ENCODE peak calls at places on chromosomes 12 and 14, in ten cellular contexts. K is BE2C; R is CD8-positive, alpha-beta T cell; U is brain microvascular endothelial cell; S is heart right ventricle; L is epithelial cell of esophagus; V is HCT116; Y is stomach; Z is ovary; N is Panc1. Q is an unnamed sample.

GRCh38 chr14:41302776-41303175 is 303.9 kb upstream of the LRFN5 start:
- DNase-seq in K (no peak), R (no peak), U (no peak), S (no peak), L (no peak), V (no peak), Y (no peak), Z (no peak), N (no peak), Q (no peak)

GRCh38 chr12:127619869-127620769 is 646.9 kb upstream of the TMEM132C start:
- DNase-seq in K (no peak), R (no peak), U (no peak), S (no peak), L (no peak), V (no peak), Y (no peak), Z (no peak), N (no peak), Q (no peak)

GRCh38 chr14:72898448-72898847 is 4.5 kb upstream of the DPF3 start:
- DNase-seq in K (no peak), R (no peak), U (no peak), S (no peak), L (no peak), V (no peak), Y (no peak), Z (no peak), N (no peak), Q (no peak)

GRCh38 chr14:81400852-81401251 is 728 bp upstream of the STON2 start:
- DNase-seq in K (peak; percentile 59), R (no peak), U (peak; percentile 81), S (peak; percentile 19), L (peak; percentile 98), V (peak; percentile 54), Y (peak; percentile 42), Z (no peak), N (no peak), Q (peak; percentile 35)

GRCh38 chr12:113318900-113319628 is 15.8 kb downstream of the SLC8B1 start:
- DNase-seq in K (no peak), R (no peak), U (no peak), S (no peak), L (no peak), V (no peak), Y (no peak), Z (no peak), N (no peak), Q (no peak)

GRCh38 chr12:116565963-116566362 is 6.8 kb downstream of the MAP1LC3B2 start:
- DNase-seq in K (no peak), R (no peak), U (no peak), S (no peak), L (peak; percentile 80), V (no peak), Y (no peak), Z (no peak), N (no peak), Q (no peak)

GRCh38 chr12:11085419-11085818 is 6.7 kb downstream of the TAS2R43 start:
- DNase-seq in K (no peak), R (no peak), U (no peak), S (no peak), L (no peak), V (no peak), Y (no peak), Z (no peak), N (no peak), Q (no peak)

GRCh38 chr12:1373887-1374286 is 220.5 kb downstream of the FBXL14 start:
- DNase-seq in K (no peak), R (no peak), U (no peak), S (no peak), L (no peak), V (no peak), Y (no peak), Z (no peak), N (no peak), Q (no peak)

GRCh38 chr12:89353823-89354629 is 1.7 kb upstream of the DUSP6 start:
- DNase-seq in K (peak; percentile 37), R (peak; percentile 47), U (peak; percentile 51), S (peak; percentile 81), L (peak; percentile 85), V (peak; percentile 73), Y (peak; percentile 86), Z (peak; percentile 71), N (no peak), Q (peak; percentile 90)

GRCh38 chr12:9792961-9793617 is 32.4 kb upstream of the CD69 start:
- DNase-seq in K (no peak), R (no peak), U (peak; percentile 66), S (no peak), L (peak; percentile 41), V (no peak), Y (no peak), Z (no peak), N (no peak), Q (no peak)

GRCh38 chr12:52007982-52008510 is 1.3 kb downstream of the TAMALIN start:
- DNase-seq in K (no peak), R (no peak), U (no peak), S (no peak), L (no peak), V (no peak), Y (no peak), Z (no peak), N (no peak), Q (no peak)

GRCh38 chr14:65128096-65128495 is 25.8 kb upstream of the MAX start:
- DNase-seq in K (no peak), R (no peak), U (no peak), S (no peak), L (no peak), V (no peak), Y (no peak), Z (no peak), N (no peak), Q (no peak)

GRCh38 chr12:79407671-79408622 is 282.8 kb downstream of the PAWR start:
- DNase-seq in K (peak; percentile 47), R (no peak), U (peak; percentile 90), S (peak; percentile 37), L (peak; percentile 86), V (peak; percentile 63), Y (peak; percentile 57), Z (peak; percentile 51), N (peak; percentile 64), Q (peak; percentile 53)

GRCh38 chr12:110869035-110869434 is 22.2 kb downstream of the CCDC63 start:
- DNase-seq in K (no peak), R (no peak), U (no peak), S (no peak), L (no peak), V (no peak), Y (no peak), Z (no peak), N (no peak), Q (no peak)

GRCh38 chr14:54117924-54118323 is 161.3 kb upstream of the BMP4 start:
- DNase-seq in K (no peak), R (no peak), U (no peak), S (no peak), L (no peak), V (no peak), Y (no peak), Z (no peak), N (no peak), Q (no peak)

GRCh38 chr14:75292886-75293285 is 14.3 kb downstream of the FOS start:
- DNase-seq in K (no peak), R (no peak), U (no peak), S (no peak), L (no peak), V (no peak), Y (no peak), Z (no peak), N (no peak), Q (no peak)

GRCh38 chr14:83004456-83005006 is 1470.9 kb upstream of the SEL1L start:
- DNase-seq in K (no peak), R (no peak), U (no peak), S (no peak), L (no peak), V (no peak), Y (no peak), Z (no peak), N (no peak), Q (no peak)

GRCh38 chr14:82999802-83000201 is 1466.1 kb upstream of the SEL1L start:
- DNase-seq in K (no peak), R (no peak), U (no peak), S (no peak), L (peak; percentile 17), V (no peak), Y (no peak), Z (no peak), N (no peak), Q (no peak)
- TF ChIP-seq CTCF in K (peak; percentile 11), R (no peak), U (peak; percentile 47), S (no peak), L (peak; percentile 47), V (no peak), Y (no peak), Z (no peak), N (no peak), Q (peak; percentile 21)

DNA sequence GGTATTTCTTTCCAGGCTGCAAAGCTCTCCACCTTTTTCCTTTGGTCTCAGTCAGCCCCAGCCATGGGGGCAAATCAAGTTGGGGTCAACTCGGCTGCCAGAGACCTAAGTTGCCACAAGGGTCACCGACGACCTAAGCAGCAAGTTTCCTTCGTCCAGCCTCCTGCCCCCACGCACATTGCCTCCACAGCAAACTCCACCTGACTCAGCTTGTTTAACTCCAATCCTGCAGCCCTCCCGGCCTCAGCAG is 767 bp upstream of the KCNMB4 start:
- DNase-seq in K (no peak), R (no peak), U (no peak), S (no peak), L (no peak), V (no peak), Y (no peak), Z (no peak), N (no peak), Q (no peak)
- H3K4me3 ChIP-seq in K (peak overlapping the region; percentile 71), R (peak overlapping the region; percentile 61), U (peak overlapping the region; percentile 76), S (peak overlapping the region; percentile 66), L (peak overlapping the region; percentile 52), V (peak overlapping the region; percentile 56), Y (peak overlapping the region; percentile 66), Z (peak overlapping the region; percentile 65), N (peak overlapping the region; percentile 55), Q (peak overlapping the region; percentile 93)

GRCh38 chr12:95790912-95791849 is 617 bp upstream of the NTN4 start:
- DNase-seq in K (no peak), R (no peak), U (no peak), S (peak; percentile 33), L (peak; percentile 45), V (no peak), Y (no peak), Z (peak; percentile 56), N (no peak), Q (peak; percentile 56)
- TF ChIP-seq CTCF in K (no peak), R (no peak), U (no peak), S (no peak), L (no peak), V (no peak), Y (no peak), Z (no peak), N (no peak), Q (no peak)

DNA sequence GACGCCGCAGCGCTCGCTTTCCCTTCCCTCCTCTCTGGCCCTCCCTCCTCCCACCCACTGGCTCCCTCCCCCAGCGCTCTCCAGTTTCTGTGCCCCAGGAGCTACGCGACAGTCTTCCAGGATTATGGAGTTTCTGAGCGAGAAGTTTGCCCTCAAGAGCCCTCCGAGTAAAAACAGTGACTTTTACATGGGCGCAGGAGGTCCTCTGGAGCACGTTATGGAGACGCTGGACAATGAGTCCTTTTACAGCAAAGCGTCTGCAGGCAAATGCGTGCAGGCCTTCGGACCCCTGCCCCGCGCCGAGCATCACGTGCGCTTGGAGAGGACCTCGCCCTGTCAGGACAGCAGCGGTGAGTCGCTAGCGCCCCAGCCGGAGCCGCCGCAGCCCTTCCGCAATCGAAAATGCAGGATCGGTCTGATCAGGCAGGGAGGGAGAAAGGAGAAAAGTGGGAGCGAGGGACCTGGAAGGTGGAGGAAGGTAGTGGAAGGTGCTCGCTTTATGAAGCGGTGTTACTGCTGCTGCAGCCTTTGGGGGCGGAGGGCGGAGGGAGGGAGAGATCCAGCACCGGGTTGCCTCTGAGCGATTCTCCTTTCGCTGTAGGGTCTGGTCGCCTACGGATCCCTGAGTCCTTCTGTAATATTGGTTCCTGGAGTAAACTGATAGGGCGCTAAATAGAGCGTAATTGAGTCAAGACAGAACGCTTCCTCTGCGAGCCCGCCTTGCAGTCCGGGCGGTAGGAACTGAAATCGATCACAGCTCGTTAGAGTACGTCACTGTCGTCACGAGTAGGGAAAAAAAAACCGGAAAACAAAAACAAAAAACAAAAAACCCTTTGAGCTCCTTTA is at the start of gene ALX1:
- DNase-seq in K (no peak), R (no peak), U (peak; percentile 60), S (no peak), L (peak; percentile 27), V (no peak), Y (no peak), Z (peak; percentile 18), N (no peak), Q (no peak)
- H3K4me3 ChIP-seq in K (peak within 1 kb of the TSS; percentile 28), R (no peak within 1 kb of the TSS), U (peak within 1 kb of the TSS; percentile 68), S (peak within 1 kb of the TSS; percentile 19), L (peak within 1 kb of the TSS; percentile 51), V (no peak within 1 kb of the TSS), Y (peak within 1 kb of the TSS; percentile 22), Z (peak within 1 kb of the TSS; percentile 38), N (peak within 1 kb of the TSS; percentile 34), Q (no peak within 1 kb of the TSS)